ENCODE peak calls at places on chromosomes 16 and 17, in four cellular contexts. E is AG04449, J is AG10803, Y is fibroblast of lung. L is an unnamed sample.

GRCh38 chr16:89090182-89090630 is 3.4 kb upstream of the ACSF3 start:
- DNase-seq in Y (no peak), J (no peak), E (no peak), L (no peak)

GRCh38 chr17:1972429-1973160 is 52.5 kb downstream of the RTN4RL1 start:
- DNase-seq in E (no peak), Y (no peak), J (no peak), L (peak; percentile 26)

GRCh38 chr16:75219838-75220237 is 1.1 kb downstream of the CTRB1 start:
- DNase-seq in Y (no peak), J (no peak), E (no peak), L (no peak)

GRCh38 chr17:72775914-72776313 is 316.6 kb downstream of the SLC39A11 start:
- DNase-seq in Y (no peak), E (no peak), J (no peak), L (no peak)

GRCh38 chr17:72118588-72119279 is 2.1 kb upstream of the SOX9 start:
- DNase-seq in Y (peak; percentile 84), E (no peak), J (peak; percentile 80), L (peak; percentile 81)

GRCh38 chr16:83397601-83398000 is 410.2 kb upstream of the HSBP1 start:
- DNase-seq in J (no peak), E (no peak), Y (no peak), L (no peak)

GRCh38 chr16:29738514-29738913 is 7.3 kb downstream of the C16orf54 start:
- DNase-seq in E (no peak), J (no peak), Y (no peak), L (no peak)

GRCh38 chr16:75250809-75251279 is 580 bp downstream of the BCAR1 start:
- DNase-seq in Y (no peak), J (no peak), E (no peak), L (peak; percentile 41)

GRCh38 chr17:17134952-17135340 is 71.2 kb downstream of the PLD6 start:
- DNase-seq in E (no peak), Y (no peak), J (no peak), L (no peak)

GRCh38 chr17:73166731-73167581 is 2.1 kb downstream of the SSTR2 start:
- DNase-seq in E (no peak), Y (no peak), J (no peak), L (no peak)

GRCh38 chr17:40122466-40122943 is 734 bp downstream of the MSL1 start:
- DNase-seq in J (peak; percentile 54), E (no peak), Y (peak; percentile 39), L (peak; percentile 61)

GRCh38 chr17:8133398-8133797 is 9.5 kb upstream of the HES7 start:
- DNase-seq in E (no peak), J (no peak), Y (no peak), L (no peak)

GRCh38 chr16:11361751-11362742 is 16.8 kb downstream of the RMI2 start:
- DNase-seq in E (no peak), J (no peak), Y (no peak), L (no peak)

GRCh38 chr17:48578616-48579560 is 738 bp upstream of the HOXB4 start:
- DNase-seq in E (no peak), J (no peak), Y (peak; percentile 37), L (no peak)

GRCh38 chr17:14340968-14341412 is 40.1 kb downstream of the HS3ST3B1 start:
- DNase-seq in Y (no peak), E (no peak), J (no peak), L (peak; percentile 40)

GRCh38 chr16:19393226-19394074 is 24.2 kb upstream of the TMC5 start:
- DNase-seq in J (no peak), Y (peak; percentile 87), E (no peak), L (peak; percentile 3)

GRCh38 chr17:49843774-49844350 is 4.0 kb downstream of the TAC4 start:
- DNase-seq in J (no peak), Y (no peak), E (no peak), L (peak; percentile 33)

GRCh38 chr17:57257911-57258885 is 1.9 kb downstream of the MSI2 start:
- DNase-seq in Y (peak; percentile 15), E (no peak), J (no peak), L (peak; percentile 38)

GRCh38 chr17:7587420-7587786 is 2.5 kb downstream of the SOX15 start:
- DNase-seq in Y (peak; percentile 97), E (peak; percentile 86), J (peak; percentile 96), L (peak; percentile 60)

GRCh38 chr17:62740066-62740465 is 68.0 kb downstream of the MARCHF10 start:
- DNase-seq in J (peak; percentile 91), Y (no peak), E (peak; percentile 23), L (no peak)

GRCh38 chr17:47705536-47706481 is 11.8 kb downstream of the TBKBP1 start:
- DNase-seq in J (no peak), E (no peak), Y (no peak), L (no peak)

GRCh38 chr16:23520500-23520899 is 10.2 kb upstream of the GGA2 start:
- DNase-seq in J (no peak), E (no peak), Y (no peak), L (no peak)

GRCh38 chr17:82449136-82449882 is 1.2 kb downstream of the CYBC1 start:
- DNase-seq in Y (no peak), E (no peak), J (no peak), L (no peak)

GRCh38 chr17:74749262-74750038 is 1.0 kb downstream of the NHERF1 start:
- DNase-seq in E (no peak), J (no peak), Y (peak; percentile 27), L (no peak)

GRCh38 chr17:29574732-29575510 is 6.4 kb downstream of the TP53I13 start:
- DNase-seq in E (no peak), Y (no peak), J (no peak), L (no peak)

GRCh38 chr17:50893183-50893993 is 27.2 kb upstream of the TOB1 start:
- DNase-seq in Y (peak; percentile 94), J (peak; percentile 31), E (no peak), L (peak; percentile 57)

GRCh38 chr17:82978765-82979349 is 100.6 kb upstream of the METRNL start:
- DNase-seq in E (no peak), J (no peak), Y (no peak), L (no peak)

GRCh38 chr17:40014375-40014980 is 762 bp upstream of the CSF3 start:
- DNase-seq in E (no peak), Y (no peak), J (no peak), L (peak; percentile 72)

GRCh38 chr16:31201511-31202401 is 804 bp downstream of the PYCARD start:
- DNase-seq in J (no peak), E (no peak), Y (peak; percentile 22), L (no peak)
- H3K4me3 ChIP-seq in J (peak overlapping the region; percentile 81), E (peak overlapping the region; percentile 69), Y (peak overlapping the region; percentile 65), L (peak overlapping the region; percentile 75)

GRCh38 chr16:81940781-81941560 is 70.3 kb downstream of the SDR42E1 start:
- DNase-seq in Y (peak; percentile 87), E (peak; percentile 17), J (peak; percentile 90), L (peak; percentile 77)
- TF ChIP-seq CTCF in Y (peak; percentile 35), E (peak; percentile 31), J (peak; percentile 73), L (peak; percentile 43)

GRCh38 chr16:8866884-8867482 is 1.8 kb downstream of the CARHSP1 start:
- DNase-seq in E (no peak), J (no peak), Y (no peak), L (no peak)

GRCh38 chr16:8864480-8864879 is 4.3 kb downstream of the CARHSP1 start:
- DNase-seq in E (no peak), Y (no peak), J (no peak), L (no peak)

GRCh38 chr16:8863594-8864424 is 5.0 kb downstream of the CARHSP1 start:
- DNase-seq in Y (peak; percentile 38), J (no peak), E (no peak), L (no peak)

GRCh38 chr16:8866118-8866883 is 2.5 kb downstream of the CARHSP1 start:
- DNase-seq in E (no peak), J (no peak), Y (peak; percentile 31), L (no peak)

DNA sequence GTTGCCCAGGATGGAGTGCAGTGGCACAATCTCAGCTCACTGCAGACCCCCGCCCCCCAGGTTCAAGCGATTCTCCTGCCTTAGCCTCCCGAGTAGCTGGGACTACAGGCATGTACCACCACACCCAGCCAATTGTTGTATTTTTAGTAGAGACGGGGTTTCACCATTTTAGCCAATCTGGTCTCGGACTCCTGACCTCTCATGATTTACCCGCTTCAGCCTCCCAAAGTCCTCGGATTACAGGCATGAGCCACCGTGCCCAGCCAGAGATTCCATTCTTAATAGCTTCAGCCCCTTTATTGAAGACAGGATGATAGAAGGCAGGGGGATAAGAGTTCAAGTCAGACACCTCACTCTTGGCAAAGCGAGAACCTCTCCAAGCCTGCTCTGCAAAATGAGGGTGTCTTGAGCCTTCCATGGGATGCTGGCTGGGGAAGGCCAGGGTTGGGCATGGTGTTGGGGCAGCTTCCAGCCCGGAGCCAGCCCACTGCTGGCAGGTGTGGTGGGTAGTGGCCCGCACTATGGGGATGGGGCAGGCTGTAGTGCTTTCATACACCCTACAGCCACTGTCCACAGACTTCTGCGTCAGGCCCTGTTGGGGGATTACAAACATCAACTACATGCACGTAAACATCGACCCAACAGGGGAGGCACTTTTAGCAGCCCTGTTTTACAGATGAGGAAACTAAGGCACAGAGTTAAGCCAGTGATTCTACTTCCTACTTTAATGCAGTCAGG is 3.5 kb downstream of the CARHSP1 start:
- DNase-seq in J (no peak), Y (no peak), E (no peak), L (no peak)
- H3K4me3 ChIP-seq in J (no peak overlapping the region), Y (no peak overlapping the region), E (no peak overlapping the region), L (no peak overlapping the region)

DNA sequence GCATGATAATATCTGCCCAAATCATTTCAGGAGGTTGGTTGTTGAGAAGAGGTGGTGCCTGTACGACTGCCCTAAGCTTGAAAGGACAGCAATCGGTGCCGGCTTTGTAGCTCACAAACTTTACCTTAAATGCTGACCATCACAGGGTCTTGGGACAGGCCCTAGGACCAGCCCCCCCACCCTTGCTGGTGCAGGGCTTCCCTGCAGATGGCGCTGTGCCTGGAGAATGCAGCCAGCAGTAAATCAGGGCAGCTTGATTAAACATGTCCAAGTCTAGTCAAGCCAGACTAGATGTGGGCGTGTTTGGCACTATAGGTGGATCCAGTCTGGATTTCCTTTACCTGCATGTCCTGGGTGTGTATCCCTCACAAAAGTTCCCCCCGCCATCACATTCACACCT is 135.5 kb upstream of the CRHR1 start:
- DNase-seq in E (no peak), J (no peak), Y (no peak), L (no peak)
- TF ChIP-seq CTCF in E (no peak), J (no peak), Y (no peak), L (no peak)

DNA sequence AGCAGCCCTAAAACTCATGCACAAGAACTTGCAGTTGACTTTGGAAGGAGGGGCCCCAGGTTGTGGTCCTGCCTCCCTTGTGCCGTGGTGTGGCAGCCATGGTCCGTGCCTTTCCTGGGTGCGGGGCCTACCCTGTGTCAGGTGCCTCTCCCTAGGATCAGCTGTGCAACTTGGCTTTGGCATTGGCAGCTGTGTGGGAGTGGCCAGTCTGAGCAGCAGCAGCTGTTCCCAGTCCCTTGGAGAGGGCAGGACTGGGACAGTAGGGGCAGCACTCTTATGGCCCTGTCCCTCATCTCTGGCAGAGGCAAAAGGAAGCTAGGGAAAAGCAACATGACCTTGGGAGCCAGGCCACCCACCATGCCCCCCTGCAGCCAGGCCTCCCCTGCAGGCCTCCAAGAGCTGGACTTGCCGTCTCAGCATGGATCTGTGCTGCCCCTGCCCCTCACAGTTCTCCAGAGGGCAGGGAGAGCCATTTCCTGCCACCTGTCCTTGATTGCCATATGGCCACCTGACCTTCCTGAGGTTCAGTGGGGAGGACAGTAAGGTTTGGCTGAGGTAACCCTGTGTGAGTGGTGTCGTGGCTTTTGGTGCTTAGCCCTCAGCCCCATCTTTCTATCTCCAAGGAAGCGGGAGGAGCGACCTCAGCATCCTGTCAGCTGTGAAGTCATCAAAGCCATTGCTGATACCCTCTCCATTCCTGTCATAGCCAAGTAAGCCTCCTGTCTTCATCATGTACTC is 15.5 kb upstream of the NFATC3 start:
- DNase-seq in J (no peak), E (no peak), Y (no peak), L (no peak)
- H3K4me3 ChIP-seq in J (no peak overlapping the region), E (no peak overlapping the region), Y (no peak overlapping the region), L (no peak overlapping the region)

GRCh38 chr16:73050115-73051099 is 2.5 kb upstream of the ZFHX3 start:
- DNase-seq in Y (no peak), E (no peak), J (no peak), L (no peak)
- TF ChIP-seq CTCF in Y (no peak), E (no peak), J (no peak), L (no peak)

GRCh38 chr17:19579192-19579668 is 45.6 kb downstream of the SLC47A1 start:
- DNase-seq in J (no peak), E (no peak), Y (no peak), L (no peak)
- H3K4me3 ChIP-seq in J (no peak overlapping the region), E (no peak overlapping the region), Y (no peak overlapping the region), L (no peak overlapping the region)